ENCODE peak calls at places on chromosomes 6 and 20, in eight cellular contexts. One of them, this sample, is unnamed.

GRCh38 chr6:134278000-134278399 is 39.9 kb downstream of the SGK1 start:
- DNase-seq in HFF-Myc: no peak
- DNase-seq in psoas muscle: no peak
- DNase-seq in brain microvascular endothelial cell: no peak
- DNase-seq in osteoblast: no peak
- DNase-seq in hepatocyte: no peak
- DNase-seq in pancreas: no peak
- DNase-seq in sigmoid colon: no peak
- DNase-seq in this sample: no peak

GRCh38 chr6:24985313-24985712 is 49.6 kb upstream of the RIPOR2 start:
- DNase-seq in HFF-Myc: no peak
- DNase-seq in psoas muscle: no peak
- DNase-seq in brain microvascular endothelial cell: no peak
- DNase-seq in osteoblast: peak
- DNase-seq in hepatocyte: no peak
- DNase-seq in pancreas: no peak
- DNase-seq in sigmoid colon: no peak
- DNase-seq in this sample: no peak

GRCh38 chr20:62485062-62485700 is 9.4 kb upstream of the GATA5 start:
- DNase-seq in HFF-Myc: no peak
- DNase-seq in psoas muscle: no peak
- DNase-seq in brain microvascular endothelial cell: peak
- DNase-seq in osteoblast: no peak
- DNase-seq in hepatocyte: peak
- DNase-seq in pancreas: no peak
- DNase-seq in sigmoid colon: no peak
- DNase-seq in this sample: no peak

GRCh38 chr20:9290331-9290730 is 221.4 kb downstream of the PLCB4 start:
- DNase-seq in HFF-Myc: no peak
- DNase-seq in psoas muscle: no peak
- DNase-seq in brain microvascular endothelial cell: no peak
- DNase-seq in osteoblast: no peak
- DNase-seq in hepatocyte: no peak
- DNase-seq in pancreas: no peak
- DNase-seq in sigmoid colon: no peak
- DNase-seq in this sample: no peak

GRCh38 chr6:127459231-127459641 is at the start of gene KIAA0408:
- DNase-seq in HFF-Myc: no peak
- DNase-seq in psoas muscle: peak
- DNase-seq in brain microvascular endothelial cell: peak
- DNase-seq in osteoblast: no peak
- DNase-seq in hepatocyte: peak
- DNase-seq in pancreas: peak
- DNase-seq in sigmoid colon: peak
- DNase-seq in this sample: peak

GRCh38 chr6:159762681-159763293 is 942 bp downstream of the ACAT2 start:
- DNase-seq in HFF-Myc: no peak
- DNase-seq in psoas muscle: no peak
- DNase-seq in brain microvascular endothelial cell: no peak
- DNase-seq in osteoblast: peak
- DNase-seq in hepatocyte: peak
- DNase-seq in pancreas: no peak
- DNase-seq in sigmoid colon: peak
- DNase-seq in this sample: no peak

GRCh38 chr6:32369678-32370077 is 2.0 kb downstream of the TSBP1 start:
- DNase-seq in HFF-Myc: peak
- DNase-seq in psoas muscle: no peak
- DNase-seq in brain microvascular endothelial cell: peak
- DNase-seq in osteoblast: peak
- DNase-seq in hepatocyte: no peak
- DNase-seq in pancreas: no peak
- DNase-seq in sigmoid colon: no peak
- DNase-seq in this sample: peak

GRCh38 chr6:37565267-37566208 is 65.8 kb upstream of the CCDC167 start:
- DNase-seq in HFF-Myc: no peak
- DNase-seq in psoas muscle: no peak
- DNase-seq in brain microvascular endothelial cell: no peak
- DNase-seq in osteoblast: peak
- DNase-seq in hepatocyte: peak
- DNase-seq in pancreas: no peak
- DNase-seq in sigmoid colon: no peak
- DNase-seq in this sample: no peak

GRCh38 chr20:49252556-49253350 is 25.1 kb downstream of the ZNFX1 start:
- DNase-seq in HFF-Myc: no peak
- DNase-seq in psoas muscle: no peak
- DNase-seq in brain microvascular endothelial cell: no peak
- DNase-seq in osteoblast: peak
- DNase-seq in hepatocyte: no peak
- DNase-seq in pancreas: peak
- DNase-seq in sigmoid colon: no peak
- DNase-seq in this sample: no peak

GRCh38 chr20:57412347-57413029 is 21.3 kb downstream of the RBM38 start:
- DNase-seq in HFF-Myc: no peak
- DNase-seq in psoas muscle: no peak
- DNase-seq in brain microvascular endothelial cell: no peak
- DNase-seq in osteoblast: no peak
- DNase-seq in hepatocyte: no peak
- DNase-seq in pancreas: no peak
- DNase-seq in sigmoid colon: no peak
- DNase-seq in this sample: no peak

GRCh38 chr6:169427856-169428255 is 174.2 kb upstream of the THBS2 start:
- DNase-seq in HFF-Myc: no peak
- DNase-seq in psoas muscle: no peak
- DNase-seq in brain microvascular endothelial cell: peak
- DNase-seq in osteoblast: peak
- DNase-seq in hepatocyte: peak
- DNase-seq in pancreas: no peak
- DNase-seq in sigmoid colon: peak
- DNase-seq in this sample: peak

GRCh38 chr6:34556031-34556471 is at the start of gene SPDEF:
- DNase-seq in HFF-Myc: no peak
- DNase-seq in psoas muscle: no peak
- DNase-seq in brain microvascular endothelial cell: no peak
- DNase-seq in osteoblast: no peak
- DNase-seq in hepatocyte: no peak
- DNase-seq in pancreas: no peak
- DNase-seq in sigmoid colon: no peak
- DNase-seq in this sample: no peak

GRCh38 chr20:45470939-45471338 is 1.4 kb downstream of the WFDC2 start:
- DNase-seq in HFF-Myc: no peak
- DNase-seq in psoas muscle: no peak
- DNase-seq in brain microvascular endothelial cell: no peak
- DNase-seq in osteoblast: no peak
- DNase-seq in hepatocyte: no peak
- DNase-seq in pancreas: no peak
- DNase-seq in sigmoid colon: no peak
- DNase-seq in this sample: peak
- TF ChIP-seq CTCF in HFF-Myc: peak
- TF ChIP-seq CTCF in psoas muscle: peak
- TF ChIP-seq CTCF in brain microvascular endothelial cell: peak
- TF ChIP-seq CTCF in osteoblast: peak
- TF ChIP-seq CTCF in hepatocyte: peak
- TF ChIP-seq CTCF in pancreas: no peak
- TF ChIP-seq CTCF in sigmoid colon: no peak
- TF ChIP-seq CTCF in this sample: no peak

GRCh38 chr6:27890351-27891299 is 21.6 kb downstream of the OR2B2 start:
- DNase-seq in HFF-Myc: peak
- DNase-seq in psoas muscle: peak
- DNase-seq in brain microvascular endothelial cell: peak
- DNase-seq in osteoblast: peak
- DNase-seq in hepatocyte: peak
- DNase-seq in pancreas: no peak
- DNase-seq in sigmoid colon: no peak
- DNase-seq in this sample: peak
- H3K4me3 ChIP-seq in HFF-Myc: peak
- H3K4me3 ChIP-seq in psoas muscle: peak
- H3K4me3 ChIP-seq in brain microvascular endothelial cell: peak
- H3K4me3 ChIP-seq in osteoblast: peak
- H3K4me3 ChIP-seq in hepatocyte: peak
- H3K4me3 ChIP-seq in pancreas: peak
- H3K4me3 ChIP-seq in sigmoid colon: peak
- H3K4me3 ChIP-seq in this sample: peak

GRCh38 chr20:1357921-1358671 is 29.2 kb upstream of the SDCBP2 start:
- DNase-seq in HFF-Myc: no peak
- DNase-seq in psoas muscle: no peak
- DNase-seq in brain microvascular endothelial cell: peak
- DNase-seq in osteoblast: peak
- DNase-seq in hepatocyte: no peak
- DNase-seq in pancreas: no peak
- DNase-seq in sigmoid colon: no peak
- DNase-seq in this sample: no peak
- TF ChIP-seq CTCF in HFF-Myc: no peak
- TF ChIP-seq CTCF in psoas muscle: no peak
- TF ChIP-seq CTCF in brain microvascular endothelial cell: no peak
- TF ChIP-seq CTCF in osteoblast: no peak
- TF ChIP-seq CTCF in hepatocyte: no peak
- TF ChIP-seq CTCF in pancreas: no peak
- TF ChIP-seq CTCF in sigmoid colon: no peak
- TF ChIP-seq CTCF in this sample: no peak

GRCh38 chr6:10531513-10531912 is 10.4 kb downstream of the GCNT2 start:
- DNase-seq in HFF-Myc: no peak
- DNase-seq in psoas muscle: no peak
- DNase-seq in brain microvascular endothelial cell: no peak
- DNase-seq in osteoblast: peak
- DNase-seq in hepatocyte: no peak
- DNase-seq in pancreas: no peak
- DNase-seq in sigmoid colon: no peak
- DNase-seq in this sample: no peak

GRCh38 chr6:10531942-10532341 is 10.8 kb downstream of the GCNT2 start:
- DNase-seq in HFF-Myc: no peak
- DNase-seq in psoas muscle: no peak
- DNase-seq in brain microvascular endothelial cell: no peak
- DNase-seq in osteoblast: no peak
- DNase-seq in hepatocyte: no peak
- DNase-seq in pancreas: no peak
- DNase-seq in sigmoid colon: no peak
- DNase-seq in this sample: no peak

GRCh38 chr6:10532392-10532791 is 11.2 kb downstream of the GCNT2 start:
- DNase-seq in HFF-Myc: no peak
- DNase-seq in psoas muscle: no peak
- DNase-seq in brain microvascular endothelial cell: no peak
- DNase-seq in osteoblast: no peak
- DNase-seq in hepatocyte: no peak
- DNase-seq in pancreas: no peak
- DNase-seq in sigmoid colon: no peak
- DNase-seq in this sample: no peak

GRCh38 chr6:10535198-10535597 is 14.0 kb downstream of the GCNT2 start:
- DNase-seq in HFF-Myc: no peak
- DNase-seq in psoas muscle: no peak
- DNase-seq in brain microvascular endothelial cell: no peak
- DNase-seq in osteoblast: peak
- DNase-seq in hepatocyte: no peak
- DNase-seq in pancreas: no peak
- DNase-seq in sigmoid colon: no peak
- DNase-seq in this sample: no peak

DNA sequence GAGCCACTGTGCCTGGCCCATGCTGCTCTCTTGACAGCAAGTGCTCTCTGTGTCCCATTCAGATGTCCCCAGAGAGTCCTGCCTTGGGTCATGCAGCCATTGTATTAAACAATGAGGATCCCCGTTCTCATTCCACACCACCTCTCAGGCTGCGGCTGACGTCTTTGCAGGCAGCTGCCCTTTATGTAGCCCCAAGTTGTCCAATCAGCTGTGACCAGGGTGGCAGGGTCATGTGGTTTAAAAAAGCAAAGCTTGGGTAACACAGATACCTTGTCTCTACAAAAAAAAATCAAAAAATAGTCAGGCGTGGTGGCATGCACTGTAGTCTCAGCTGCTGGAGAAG is 13.2 kb downstream of the GCNT2 start:
- DNase-seq in HFF-Myc: no peak
- DNase-seq in psoas muscle: no peak
- DNase-seq in brain microvascular endothelial cell: no peak
- DNase-seq in osteoblast: no peak
- DNase-seq in hepatocyte: no peak
- DNase-seq in pancreas: no peak
- DNase-seq in sigmoid colon: no peak
- DNase-seq in this sample: no peak
- H3K4me3 ChIP-seq in HFF-Myc: no peak
- H3K4me3 ChIP-seq in psoas muscle: no peak
- H3K4me3 ChIP-seq in brain microvascular endothelial cell: no peak
- H3K4me3 ChIP-seq in osteoblast: no peak
- H3K4me3 ChIP-seq in hepatocyte: no peak
- H3K4me3 ChIP-seq in pancreas: no peak
- H3K4me3 ChIP-seq in sigmoid colon: no peak
- H3K4me3 ChIP-seq in this sample: no peak

This sample was measured in foreskin fibroblast.